ENCODE peak calls at places on chromosomes 7 and 10, in four cellular contexts. V is T-helper 9 cell, Y is H9, W is AML-193. J is an unnamed sample.

GRCh38 chr7:2717293-2717904 is 29.4 kb downstream of the AMZ1 start:
- DNase-seq in W (no peak), Y (no peak), V (no peak), J (no peak)

GRCh38 chr10:110507303-110507702 is 9.6 kb downstream of the DUSP5 start:
- DNase-seq in V (no peak), W (no peak), Y (no peak), J (no peak)

GRCh38 chr10:6299234-6299633 is 96.5 kb downstream of the PFKFB3 start:
- DNase-seq in V (no peak), W (no peak), Y (no peak), J (peak; percentile 52)

GRCh38 chr10:974785-975074 is 13.5 kb upstream of the GTPBP4 start:
- DNase-seq in V (no peak), Y (no peak), W (no peak), J (no peak)

GRCh38 chr10:110620108-110620719 is 23.9 kb upstream of the RBM20 start:
- DNase-seq in W (no peak), V (no peak), Y (no peak), J (no peak)

GRCh38 chr7:32163141-32163806 is 93.1 kb upstream of the PDE1C start:
- DNase-seq in V (no peak), Y (no peak), W (no peak), J (peak; percentile 68)

GRCh38 chr7:48101880-48102448 is 12.9 kb downstream of the UPP1 start:
- DNase-seq in W (no peak), V (no peak), Y (no peak), J (peak; percentile 48)

GRCh38 chr7:51080622-51081269 is 235.9 kb downstream of the COBL start:
- DNase-seq in W (no peak), Y (peak; percentile 94), V (no peak), J (peak; percentile 59)

GRCh38 chr7:97342512-97342911 is 225.0 kb downstream of the SDHAF3 start:
- DNase-seq in V (no peak), Y (no peak), W (no peak), J (no peak)

GRCh38 chr10:119516381-119517234 is 25.9 kb downstream of the RGS10 start:
- DNase-seq in W (peak; percentile 86), Y (peak; percentile 56), V (peak; percentile 43), J (peak; percentile 82)

GRCh38 chr7:82694020-82694419 is 250.4 kb upstream of the CACNA2D1 start:
- DNase-seq in Y (no peak), V (no peak), W (no peak), J (peak; percentile 63)

GRCh38 chr7:256461-256940 is 33.5 kb upstream of the FOXL3 start:
- DNase-seq in W (no peak), V (no peak), Y (no peak), J (no peak)

GRCh38 chr10:12534824-12535223 is 185.5 kb downstream of the CAMK1D start:
- DNase-seq in Y (no peak), W (no peak), V (no peak), J (peak; percentile 70)

GRCh38 chr7:65438593-65438992 is 64.9 kb downstream of the ZNF92 start:
- DNase-seq in V (no peak), W (no peak), Y (no peak), J (no peak)

GRCh38 chr10:71419002-71419540 is 22.4 kb downstream of the CDH23 start:
- DNase-seq in V (no peak), W (no peak), Y (no peak), J (no peak)

J was measured in mesendoderm.